ENCODE peak calls at places on chromosomes 7 and 10, in four cellular contexts. U is GM12878, J is K562, M is HepG2. E is an unnamed sample.

GRCh38 chr10:44385726-44386438 is 985 bp upstream of the CXCL12 start:
- DNase-seq in U (no peak), J (no peak), M (no peak), E (no peak)

GRCh38 chr7:3482147-3482921 is 181.3 kb downstream of the SDK1 start:
- DNase-seq in U (no peak), J (peak), M (peak), E (peak)

GRCh38 chr7:157769016-157769869 is 432.4 kb downstream of the DNAJB6 start:
- DNase-seq in U (no peak), J (no peak), M (no peak), E (no peak)

GRCh38 chr10:9038146-9038714 is 983.7 kb downstream of the GATA3 start:
- DNase-seq in U (no peak), J (no peak), M (no peak), E (no peak)

GRCh38 chr10:554182-554848 is 135.2 kb downstream of the DIP2C start:
- DNase-seq in U (no peak), J (no peak), M (no peak), E (no peak)

GRCh38 chr7:79610301-79610700 is 156.8 kb upstream of the MAGI2 start:
- DNase-seq in U (no peak), J (no peak), M (no peak), E (no peak)

GRCh38 chr10:43218206-43218950 is 48.5 kb downstream of the RASGEF1A start:
- DNase-seq in U (no peak), J (no peak), M (no peak), E (no peak)

GRCh38 chr10:69505636-69506318 is 54.5 kb downstream of the TSPAN15 start:
- DNase-seq in U (no peak), J (no peak), M (no peak), E (no peak)

GRCh38 chr10:118951218-118951617 is 78.3 kb upstream of the NANOS1 start:
- DNase-seq in U (no peak), J (no peak), M (no peak), E (no peak)

GRCh38 chr7:128908750-128909385 is 1.6 kb downstream of the KCP start:
- DNase-seq in U (no peak), J (no peak), M (no peak), E (no peak)

GRCh38 chr10:98262571-98262970 is 5.4 kb downstream of the LOXL4 start:
- DNase-seq in U (no peak), J (no peak), M (no peak), E (no peak)

GRCh38 chr7:82594665-82595064 is 151.1 kb upstream of the CACNA2D1 start:
- DNase-seq in U (no peak), J (no peak), M (no peak), E (no peak)

GRCh38 chr10:77355844-77356243 is 281.8 kb downstream of the KCNMA1 start:
- DNase-seq in U (no peak), J (no peak), M (no peak), E (no peak)

GRCh38 chr10:86167762-86168128 is 198.8 kb downstream of the GRID1 start:
- DNase-seq in U (no peak), J (no peak), M (no peak), E (no peak)

GRCh38 chr10:31340343-31340742 is 21.3 kb downstream of the ZEB1 start:
- DNase-seq in U (no peak), J (no peak), M (peak), E (no peak)

GRCh38 chr10:53930648-53931047 is 870.4 kb downstream of the PCDH15 start:
- DNase-seq in U (no peak), J (no peak), M (no peak), E (no peak)

DNA sequence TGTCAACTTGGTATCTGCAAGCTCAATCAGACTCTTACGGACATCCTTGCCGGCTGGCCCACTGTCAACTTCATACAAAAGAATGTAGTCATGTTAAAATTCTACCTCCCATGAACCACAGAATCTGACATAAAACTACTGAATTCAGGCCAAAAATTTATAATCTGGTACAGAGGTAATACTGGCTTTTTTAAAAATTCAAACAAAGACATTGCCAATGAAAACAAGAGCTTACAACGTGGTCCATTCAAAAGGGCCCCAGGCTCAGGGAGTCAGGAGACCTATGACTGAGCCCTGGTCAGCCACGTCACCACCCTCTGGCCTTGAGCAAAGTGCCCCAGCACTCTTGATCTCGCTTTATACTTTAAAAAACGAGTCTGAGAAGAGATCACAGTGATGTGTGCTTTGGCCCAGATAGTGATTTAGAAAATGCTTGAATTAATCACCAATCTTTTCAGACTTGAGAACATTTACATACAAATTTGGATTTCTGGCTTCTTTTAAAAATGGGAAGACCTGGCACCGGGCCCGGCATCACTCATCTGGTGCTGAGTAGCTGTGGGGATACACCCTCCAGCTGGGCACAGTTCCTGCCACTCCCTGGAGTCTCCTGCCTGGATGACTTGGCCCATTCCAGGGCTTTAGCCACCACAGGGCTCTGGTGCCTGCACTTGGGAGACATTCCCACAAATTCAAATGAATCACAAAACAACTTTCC is 94.1 kb downstream of the PIP4K2A start:
- DNase-seq in U (no peak), J (peak), M (no peak), E (no peak)
- TF ChIP-seq FOXK2 in U (no peak), J (no peak), M (no peak), E (no peak)

DNA sequence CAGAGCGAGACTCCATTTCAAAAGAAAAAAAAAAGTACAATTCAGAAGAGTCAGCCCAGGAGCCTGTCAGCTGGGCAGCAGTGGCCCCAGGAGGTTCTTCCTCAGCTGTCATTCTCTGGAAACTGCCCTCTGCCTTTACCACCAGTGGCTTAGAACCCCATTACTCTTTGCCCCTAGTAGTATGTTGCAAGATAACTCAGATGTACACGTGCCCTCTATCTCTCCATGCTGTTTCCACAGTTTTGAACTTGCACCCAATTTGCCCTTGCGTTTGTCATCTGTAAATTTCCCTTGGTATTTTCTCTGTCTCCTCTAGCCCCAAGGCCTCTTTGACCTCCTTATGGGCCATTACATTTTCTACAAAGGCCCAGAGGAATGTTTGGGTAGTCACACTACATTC is 56.7 kb upstream of the PRKAR2B start:
- DNase-seq in U (no peak), J (no peak), M (no peak), E (no peak)
- TF ChIP-seq FOXK2 in U (no peak), J (no peak), M (no peak), E (no peak)

GRCh38 chr10:117214401-117214800 is 17.1 kb downstream of the KCNK18 start:
- DNase-seq in U (no peak), J (no peak), M (no peak), E (no peak)
- TF ChIP-seq FOXK2 in U (no peak), J (no peak), M (no peak), E (no peak)

GRCh38 chr10:11414314-11415038 is 197.0 kb downstream of the USP6NL start:
- DNase-seq in U (no peak), J (peak), M (no peak), E (no peak)

GRCh38 chr10:11415095-11415494 is 196.4 kb downstream of the USP6NL start:
- DNase-seq in U (no peak), J (no peak), M (no peak), E (no peak)

GRCh38 chr10:11407939-11408338 is 203.5 kb downstream of the USP6NL start:
- DNase-seq in U (no peak), J (no peak), M (no peak), E (no peak)

GRCh38 chr10:11409357-11409756 is 202.1 kb downstream of the USP6NL start:
- DNase-seq in U (no peak), J (no peak), M (no peak), E (no peak)

GRCh38 chr10:11411926-11412545 is 199.4 kb downstream of the USP6NL start:
- DNase-seq in U (no peak), J (peak), M (no peak), E (no peak)
- TF ChIP-seq FOXK2 in U (no peak), J (no peak), M (no peak), E (no peak)

GRCh38 chr10:13099144-13099665 is 758 bp upstream of the OPTN start:
- DNase-seq in U (no peak), J (peak), M (peak), E (peak)
- TF ChIP-seq FOXK2 in U (peak), J (peak), M (peak), E (no peak)